ENCODE peak calls at places on chromosomes 1 and 21, in nine cellular contexts. One of them, this sample, is unnamed. For H3K9me3, the result is how much of the 10 kb centered on the place peaks cover.

GRCh38 chr21:15472108-15472507 is 257.7 kb upstream of the USP25 start:
- DNase-seq in fibroblast of lung: no peak
- DNase-seq in PC-3: no peak
- DNase-seq in ovary: no peak
- DNase-seq in iPS DF 6.9: no peak
- DNase-seq in pancreas: no peak
- DNase-seq in psoas muscle: no peak
- DNase-seq in MM.1S: no peak
- DNase-seq in AG04450: no peak
- DNase-seq in this sample: no peak

GRCh38 chr1:182453619-182454018 is 3.7 kb downstream of the RGSL1 start:
- DNase-seq in ovary: no peak
- DNase-seq in MM.1S: no peak
- DNase-seq in iPS DF 6.9: no peak
- DNase-seq in AG04450: no peak
- DNase-seq in pancreas: no peak
- DNase-seq in fibroblast of lung: no peak
- DNase-seq in PC-3: no peak
- DNase-seq in psoas muscle: no peak
- DNase-seq in this sample: no peak

GRCh38 chr1:192846950-192847349 is 38.1 kb downstream of the RGS2 start:
- DNase-seq in fibroblast of lung: peak
- DNase-seq in psoas muscle: no peak
- DNase-seq in PC-3: peak
- DNase-seq in iPS DF 6.9: no peak
- DNase-seq in pancreas: no peak
- DNase-seq in MM.1S: no peak
- DNase-seq in ovary: no peak
- DNase-seq in AG04450: no peak
- DNase-seq in this sample: no peak

GRCh38 chr1:116356673-116357072 is 16.4 kb upstream of the ATP1A1 start:
- DNase-seq in iPS DF 6.9: no peak
- DNase-seq in pancreas: no peak
- DNase-seq in psoas muscle: no peak
- DNase-seq in MM.1S: no peak
- DNase-seq in fibroblast of lung: peak
- DNase-seq in AG04450: no peak
- DNase-seq in PC-3: peak
- DNase-seq in ovary: no peak
- DNase-seq in this sample: no peak

GRCh38 chr1:235902638-235903542 is 36.2 kb upstream of the LYST start:
- DNase-seq in MM.1S: no peak
- DNase-seq in psoas muscle: no peak
- DNase-seq in pancreas: no peak
- DNase-seq in AG04450: no peak
- DNase-seq in PC-3: peak
- DNase-seq in ovary: no peak
- DNase-seq in fibroblast of lung: peak
- DNase-seq in iPS DF 6.9: no peak
- DNase-seq in this sample: no peak

GRCh38 chr21:44596068-44596725 is 3.9 kb upstream of the KRTAP10-6 start:
- DNase-seq in fibroblast of lung: no peak
- DNase-seq in iPS DF 6.9: no peak
- DNase-seq in pancreas: no peak
- DNase-seq in psoas muscle: no peak
- DNase-seq in AG04450: no peak
- DNase-seq in ovary: no peak
- DNase-seq in PC-3: peak
- DNase-seq in MM.1S: no peak
- DNase-seq in this sample: no peak

GRCh38 chr21:33618407-33618806 is 23.1 kb downstream of the CRYZL1 start:
- DNase-seq in PC-3: no peak
- DNase-seq in fibroblast of lung: no peak
- DNase-seq in AG04450: no peak
- DNase-seq in pancreas: no peak
- DNase-seq in MM.1S: no peak
- DNase-seq in psoas muscle: no peak
- DNase-seq in iPS DF 6.9: no peak
- DNase-seq in ovary: no peak
- DNase-seq in this sample: no peak

GRCh38 chr21:41879190-41879998 is at the start of gene PRDM15:
- DNase-seq in AG04450: peak
- DNase-seq in ovary: peak
- DNase-seq in psoas muscle: peak
- DNase-seq in fibroblast of lung: peak
- DNase-seq in iPS DF 6.9: no peak
- DNase-seq in pancreas: peak
- DNase-seq in PC-3: peak
- DNase-seq in MM.1S: peak
- DNase-seq in this sample: peak

GRCh38 chr1:46110521-46110920 is 21.9 kb downstream of the PIK3R3 start:
- DNase-seq in psoas muscle: no peak
- DNase-seq in fibroblast of lung: no peak
- DNase-seq in ovary: no peak
- DNase-seq in MM.1S: no peak
- DNase-seq in AG04450: no peak
- DNase-seq in pancreas: no peak
- DNase-seq in iPS DF 6.9: no peak
- DNase-seq in PC-3: no peak
- DNase-seq in this sample: no peak

GRCh38 chr1:114033219-114033706 is 54.0 kb downstream of the OLFML3 start:
- DNase-seq in fibroblast of lung: no peak
- DNase-seq in pancreas: no peak
- DNase-seq in ovary: no peak
- DNase-seq in AG04450: no peak
- DNase-seq in iPS DF 6.9: no peak
- DNase-seq in MM.1S: no peak
- DNase-seq in psoas muscle: no peak
- DNase-seq in PC-3: peak
- DNase-seq in this sample: no peak

GRCh38 chr1:22123901-22124404 is 18.9 kb downstream of the WNT4 start:
- DNase-seq in AG04450: no peak
- DNase-seq in ovary: no peak
- DNase-seq in fibroblast of lung: no peak
- DNase-seq in psoas muscle: no peak
- DNase-seq in MM.1S: no peak
- DNase-seq in PC-3: no peak
- DNase-seq in pancreas: no peak
- DNase-seq in iPS DF 6.9: no peak
- DNase-seq in this sample: no peak

GRCh38 chr21:32276671-32277070 is 2.2 kb downstream of the MIS18A start:
- DNase-seq in AG04450: no peak
- DNase-seq in psoas muscle: no peak
- DNase-seq in PC-3: no peak
- DNase-seq in ovary: no peak
- DNase-seq in iPS DF 6.9: no peak
- DNase-seq in fibroblast of lung: no peak
- DNase-seq in pancreas: no peak
- DNase-seq in MM.1S: no peak
- DNase-seq in this sample: no peak

GRCh38 chr1:35555601-35556477 is 1.4 kb downstream of the KIAA0319L start:
- DNase-seq in iPS DF 6.9: no peak
- DNase-seq in ovary: no peak
- DNase-seq in psoas muscle: no peak
- DNase-seq in PC-3: peak
- DNase-seq in MM.1S: no peak
- DNase-seq in pancreas: no peak
- DNase-seq in fibroblast of lung: no peak
- DNase-seq in AG04450: no peak
- DNase-seq in this sample: no peak

GRCh38 chr1:94745742-94746141 is 74.4 kb upstream of the SLC44A3 start:
- DNase-seq in iPS DF 6.9: no peak
- DNase-seq in psoas muscle: no peak
- DNase-seq in pancreas: no peak
- DNase-seq in MM.1S: no peak
- DNase-seq in ovary: no peak
- DNase-seq in PC-3: no peak
- DNase-seq in fibroblast of lung: no peak
- DNase-seq in AG04450: no peak
- DNase-seq in this sample: no peak

GRCh38 chr1:21703318-21703963 is 34.3 kb upstream of the RAP1GAP start:
- DNase-seq in pancreas: no peak
- DNase-seq in psoas muscle: no peak
- DNase-seq in MM.1S: no peak
- DNase-seq in fibroblast of lung: peak
- DNase-seq in AG04450: peak
- DNase-seq in iPS DF 6.9: no peak
- DNase-seq in ovary: no peak
- DNase-seq in PC-3: peak
- DNase-seq in this sample: no peak

GRCh38 chr1:232599178-232600041 is 30.5 kb downstream of the SIPA1L2 start:
- DNase-seq in MM.1S: peak
- DNase-seq in AG04450: no peak
- DNase-seq in PC-3: peak
- DNase-seq in iPS DF 6.9: no peak
- DNase-seq in pancreas: no peak
- DNase-seq in ovary: no peak
- DNase-seq in psoas muscle: no peak
- DNase-seq in fibroblast of lung: peak
- DNase-seq in this sample: no peak

GRCh38 chr1:187842406-187843165 is 1013.8 kb downstream of the PLA2G4A start:
- DNase-seq in pancreas: no peak
- DNase-seq in AG04450: no peak
- DNase-seq in iPS DF 6.9: no peak
- DNase-seq in psoas muscle: no peak
- DNase-seq in fibroblast of lung: no peak
- DNase-seq in MM.1S: no peak
- DNase-seq in PC-3: peak
- DNase-seq in ovary: no peak
- DNase-seq in this sample: no peak

DNA sequence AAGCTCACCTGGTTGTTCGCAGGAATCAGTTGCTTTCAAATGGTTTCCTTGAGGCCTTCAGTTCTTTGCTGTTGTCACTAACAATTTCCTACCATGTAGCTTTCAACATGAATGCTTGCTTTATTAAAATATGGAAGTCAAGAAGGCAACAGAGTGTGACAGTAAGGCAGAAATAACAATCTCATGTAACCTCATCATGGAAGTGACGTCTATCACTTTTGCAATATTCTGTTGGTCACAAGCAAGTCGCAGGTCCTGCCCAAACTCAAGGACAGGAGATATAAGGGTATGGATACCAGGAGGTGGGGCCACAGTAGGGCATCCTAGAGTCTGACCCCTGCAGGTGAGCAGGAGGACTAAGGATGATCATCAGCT is 296.8 kb upstream of the ZP4 start:
- DNase-seq in MM.1S: no peak
- DNase-seq in PC-3: no peak
- DNase-seq in pancreas: no peak
- DNase-seq in AG04450: no peak
- DNase-seq in ovary: no peak
- DNase-seq in fibroblast of lung: no peak
- DNase-seq in psoas muscle: no peak
- DNase-seq in iPS DF 6.9: no peak
- DNase-seq in this sample: no peak
- H3K9me3 ChIP-seq in MM.1S: under half
- H3K9me3 ChIP-seq in PC-3: under half
- H3K9me3 ChIP-seq in pancreas: under half
- H3K9me3 ChIP-seq in AG04450: under half
- H3K9me3 ChIP-seq in ovary: under half
- H3K9me3 ChIP-seq in fibroblast of lung: under half
- H3K9me3 ChIP-seq in psoas muscle: under half
- H3K9me3 ChIP-seq in iPS DF 6.9: under half
- H3K9me3 ChIP-seq in this sample: under half

GRCh38 chr1:66402194-66402593 is 131.8 kb upstream of the SGIP1 start:
- DNase-seq in AG04450: no peak
- DNase-seq in pancreas: peak
- DNase-seq in ovary: peak
- DNase-seq in MM.1S: peak
- DNase-seq in iPS DF 6.9: no peak
- DNase-seq in fibroblast of lung: peak
- DNase-seq in PC-3: no peak
- DNase-seq in psoas muscle: peak
- DNase-seq in this sample: no peak
- H3K9me3 ChIP-seq in AG04450: under half
- H3K9me3 ChIP-seq in pancreas: under half
- H3K9me3 ChIP-seq in ovary: under half
- H3K9me3 ChIP-seq in MM.1S: under half
- H3K9me3 ChIP-seq in iPS DF 6.9: under half
- H3K9me3 ChIP-seq in fibroblast of lung: under half
- H3K9me3 ChIP-seq in PC-3: under half
- H3K9me3 ChIP-seq in psoas muscle: under half
- H3K9me3 ChIP-seq in this sample: under half

DNA sequence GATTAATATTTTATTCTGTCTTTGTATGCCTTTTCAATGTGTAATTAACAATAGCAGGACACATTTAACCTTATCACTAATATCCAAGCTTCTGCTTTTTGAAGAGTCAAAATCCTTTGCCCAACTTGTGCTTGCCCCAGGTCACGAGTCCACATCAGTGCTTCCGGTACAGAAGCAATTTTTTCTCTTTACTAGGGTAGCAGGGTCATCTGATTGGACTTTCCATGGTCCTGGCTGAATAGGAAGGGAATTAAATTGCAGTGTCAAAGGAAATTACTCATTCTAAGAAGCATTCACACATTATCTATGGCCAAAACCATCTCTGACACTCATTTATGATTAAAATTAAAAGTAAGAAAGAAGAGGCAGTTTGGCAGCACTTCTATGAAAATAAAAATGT is 460.5 kb upstream of the ADGRL2 start:
- DNase-seq in MM.1S: no peak
- DNase-seq in ovary: no peak
- DNase-seq in PC-3: no peak
- DNase-seq in pancreas: no peak
- DNase-seq in fibroblast of lung: no peak
- DNase-seq in iPS DF 6.9: no peak
- DNase-seq in psoas muscle: no peak
- DNase-seq in AG04450: no peak
- DNase-seq in this sample: no peak
- H3K9me3 ChIP-seq in MM.1S: under half
- H3K9me3 ChIP-seq in ovary: under half
- H3K9me3 ChIP-seq in PC-3: under half
- H3K9me3 ChIP-seq in pancreas: under half
- H3K9me3 ChIP-seq in fibroblast of lung: under half
- H3K9me3 ChIP-seq in iPS DF 6.9: under half
- H3K9me3 ChIP-seq in psoas muscle: under half
- H3K9me3 ChIP-seq in AG04450: under half
- H3K9me3 ChIP-seq in this sample: under half

GRCh38 chr21:19850157-19850556 is 1148.1 kb upstream of the NCAM2 start:
- DNase-seq in pancreas: no peak
- DNase-seq in psoas muscle: no peak
- DNase-seq in MM.1S: no peak
- DNase-seq in ovary: no peak
- DNase-seq in iPS DF 6.9: no peak
- DNase-seq in fibroblast of lung: no peak
- DNase-seq in PC-3: no peak
- DNase-seq in AG04450: no peak
- DNase-seq in this sample: no peak

DNA sequence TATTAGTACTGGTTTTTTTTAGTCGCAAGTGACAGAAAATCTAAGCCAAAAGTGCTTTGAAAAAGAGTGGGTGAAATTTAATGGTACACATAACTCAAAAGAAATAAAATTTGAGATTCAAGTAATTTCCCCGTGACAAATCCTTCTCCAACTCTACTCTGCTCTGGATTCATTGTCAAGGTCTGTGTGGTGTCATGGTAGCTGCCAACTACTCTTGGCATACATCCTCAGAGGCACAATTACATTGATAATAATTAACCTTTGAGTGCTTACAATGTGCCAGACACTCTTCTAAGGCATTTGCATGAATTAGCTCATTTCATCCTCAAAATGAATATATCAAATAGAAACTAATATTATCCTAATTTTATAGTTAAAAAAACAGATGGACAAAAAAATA is 1153.9 kb upstream of the NCAM2 start:
- DNase-seq in iPS DF 6.9: no peak
- DNase-seq in pancreas: no peak
- DNase-seq in ovary: no peak
- DNase-seq in psoas muscle: no peak
- DNase-seq in fibroblast of lung: no peak
- DNase-seq in AG04450: no peak
- DNase-seq in MM.1S: no peak
- DNase-seq in PC-3: no peak
- DNase-seq in this sample: no peak
- H3K9me3 ChIP-seq in iPS DF 6.9: under half
- H3K9me3 ChIP-seq in pancreas: under half
- H3K9me3 ChIP-seq in ovary: under half
- H3K9me3 ChIP-seq in psoas muscle: under half
- H3K9me3 ChIP-seq in fibroblast of lung: under half
- H3K9me3 ChIP-seq in AG04450: under half
- H3K9me3 ChIP-seq in MM.1S: under half
- H3K9me3 ChIP-seq in PC-3: under half
- H3K9me3 ChIP-seq in this sample: under half

This sample was measured in T-helper 17 cell.